ENCODE peak calls at places on chromosomes 1 and 21, in nine cellular contexts. T is ovary, R is A549, G is tibial nerve, E is sigmoid colon, L is K562, C is H1, P is SK-N-SH, I is stomach. Z is an unnamed sample. For H3K4me1, the result is how much of the 10 kb centered on the place peaks cover.

GRCh38 chr1:21773585-21773984 is 9.4 kb downstream of the USP48 start:
- DNase-seq in P (no peak), C (no peak), T (no peak), G (no peak), I (no peak), R (no peak), L (no peak), E (peak), Z (peak)

GRCh38 chr1:17858027-17858426 is 102.9 kb downstream of the ACTL8 start:
- DNase-seq in E (no peak), C (no peak), R (no peak), G (no peak), T (no peak), L (no peak), P (no peak), I (no peak), Z (no peak)

GRCh38 chr1:155006601-155007101 is 4.0 kb downstream of the ZBTB7B start:
- DNase-seq in P (no peak), E (no peak), R (peak), I (no peak), G (no peak), C (no peak), T (no peak), L (no peak), Z (no peak)

GRCh38 chr1:26537951-26538352 is 8.4 kb downstream of the RPS6KA1 start:
- DNase-seq in P (no peak), E (no peak), T (no peak), R (peak), I (no peak), C (no peak), G (no peak), L (peak), Z (no peak)

GRCh38 chr1:18638818-18639193 is 8.2 kb downstream of the PAX7 start:
- DNase-seq in T (no peak), G (no peak), P (no peak), R (no peak), I (no peak), C (no peak), E (no peak), L (no peak), Z (no peak)

GRCh38 chr1:77966291-77966690 is 12.6 kb downstream of the FUBP1 start:
- DNase-seq in G (no peak), C (no peak), P (no peak), R (no peak), E (no peak), I (no peak), L (no peak), T (no peak), Z (no peak)

GRCh38 chr21:40902299-40902698 is 55.3 kb upstream of the DSCAM start:
- DNase-seq in G (no peak), R (no peak), L (no peak), T (no peak), I (peak), E (no peak), P (no peak), C (no peak), Z (no peak)

GRCh38 chr1:203467550-203467921 is 8.1 kb upstream of the PRELP start:
- DNase-seq in E (peak), P (no peak), I (peak), T (peak), G (peak), C (no peak), L (no peak), R (no peak), Z (peak)

GRCh38 chr1:161905269-161905884 is 118.3 kb downstream of the OLFML2B start:
- DNase-seq in T (no peak), C (no peak), L (peak), G (no peak), R (peak), I (peak), E (no peak), P (peak), Z (no peak)

GRCh38 chr1:232142403-232143314 is 487.3 kb downstream of the SIPA1L2 start:
- DNase-seq in C (no peak), L (no peak), E (peak), P (peak), G (peak), I (no peak), R (peak), T (no peak), Z (no peak)

GRCh38 chr1:101200513-101200912 is 36.3 kb upstream of the S1PR1 start:
- DNase-seq in G (no peak), P (no peak), E (no peak), C (peak), L (no peak), T (no peak), I (no peak), R (peak), Z (no peak)

GRCh38 chr1:160625725-160626498 is 20.9 kb downstream of the SLAMF1 start:
- DNase-seq in C (no peak), G (no peak), T (no peak), L (no peak), P (no peak), I (no peak), R (no peak), E (no peak), Z (peak)

GRCh38 chr1:12414444-12415238 is 184.8 kb downstream of the VPS13D start:
- DNase-seq in L (no peak), P (no peak), T (no peak), G (no peak), E (no peak), I (no peak), R (no peak), C (no peak), Z (no peak)

GRCh38 chr1:106879538-106879937 is 176.9 kb upstream of the PRMT6 start:
- DNase-seq in L (no peak), C (no peak), G (no peak), P (no peak), I (peak), R (no peak), T (no peak), E (peak), Z (no peak)

GRCh38 chr1:155070721-155071556 is 7.4 kb downstream of the EFNA4 start:
- DNase-seq in G (no peak), T (peak), L (peak), C (no peak), E (peak), I (peak), R (peak), P (peak), Z (peak)

GRCh38 chr1:5910666-5911065 is 81.6 kb downstream of the NPHP4 start:
- DNase-seq in R (no peak), I (no peak), C (no peak), E (no peak), P (no peak), G (no peak), T (no peak), L (no peak), Z (no peak)

GRCh38 chr1:185373813-185374524 is 56.9 kb upstream of the IVNS1ABP start:
- DNase-seq in G (no peak), T (no peak), L (no peak), E (no peak), I (no peak), P (no peak), C (no peak), R (no peak), Z (no peak)

GRCh38 chr1:84853743-84854721 is 39.0 kb downstream of the LPAR3 start:
- DNase-seq in E (no peak), T (no peak), L (no peak), I (no peak), G (no peak), R (peak), P (no peak), C (no peak), Z (no peak)

GRCh38 chr1:9099555-9099954 is 29.3 kb downstream of the GPR157 start:
- DNase-seq in T (no peak), P (no peak), C (no peak), G (no peak), I (no peak), R (no peak), L (peak), E (no peak), Z (no peak)

GRCh38 chr1:1204998-1205768 is 1.2 kb downstream of the TNFRSF18 start:
- DNase-seq in L (no peak), G (no peak), E (no peak), T (no peak), P (peak), R (no peak), C (no peak), I (no peak), Z (peak)

GRCh38 chr1:196302420-196302819 is 305.8 kb downstream of the KCNT2 start:
- DNase-seq in G (no peak), E (no peak), L (no peak), T (no peak), I (no peak), R (no peak), C (no peak), P (no peak), Z (no peak)

GRCh38 chr1:117616356-117616755 is 10.5 kb downstream of the TENT5C start:
- DNase-seq in I (peak), P (no peak), C (no peak), R (no peak), E (no peak), T (no peak), L (no peak), G (no peak), Z (no peak)

GRCh38 chr1:231553320-231553719 is 24.9 kb downstream of the TSNAX start:
- DNase-seq in P (no peak), T (no peak), I (no peak), C (no peak), R (no peak), E (no peak), L (no peak), G (no peak), Z (no peak)

GRCh38 chr1:110068646-110069301 is 1.7 kb downstream of the ALX3 start:
- DNase-seq in T (no peak), R (no peak), P (no peak), I (no peak), C (no peak), L (no peak), E (no peak), G (no peak), Z (peak)

GRCh38 chr21:34705032-34705431 is 36.2 kb downstream of the CLIC6 start:
- DNase-seq in I (no peak), E (no peak), T (no peak), R (no peak), L (no peak), C (no peak), G (no peak), P (no peak), Z (no peak)

GRCh38 chr1:218171302-218171893 is 113.7 kb upstream of the RRP15 start:
- DNase-seq in C (no peak), I (no peak), P (peak), R (peak), E (no peak), T (no peak), L (no peak), G (no peak), Z (no peak)

GRCh38 chr1:17587693-17588047 is 48.2 kb downstream of the ARHGEF10L start:
- DNase-seq in L (no peak), C (no peak), R (peak), I (no peak), T (no peak), E (no peak), P (no peak), G (no peak), Z (no peak)

GRCh38 chr1:51433269-51433971 is 85.6 kb downstream of the EPS15 start:
- DNase-seq in E (no peak), L (no peak), G (no peak), T (no peak), I (no peak), P (no peak), C (no peak), R (no peak), Z (no peak)

GRCh38 chr1:246351726-246352125 is 155.4 kb downstream of the SMYD3 start:
- DNase-seq in C (no peak), P (no peak), G (no peak), E (no peak), L (no peak), I (no peak), T (no peak), R (no peak), Z (no peak)

GRCh38 chr21:41786521-41786987 is 19.7 kb upstream of the RIPK4 start:
- DNase-seq in L (no peak), C (no peak), I (peak), G (no peak), T (no peak), P (no peak), E (no peak), R (peak), Z (no peak)

GRCh38 chr21:44778094-44778493 is 23.5 kb downstream of the UBE2G2 start:
- DNase-seq in E (no peak), R (no peak), C (no peak), P (no peak), G (no peak), L (no peak), T (no peak), I (no peak), Z (no peak)

GRCh38 chr1:27772071-27772470 is 948 bp upstream of the STX12 start:
- DNase-seq in R (no peak), L (no peak), E (no peak), G (no peak), T (no peak), C (no peak), I (no peak), P (no peak), Z (no peak)

GRCh38 chr21:38376235-38376634 is 119.4 kb downstream of the KCNJ15 start:
- DNase-seq in G (no peak), I (no peak), R (no peak), C (no peak), T (no peak), E (no peak), L (peak), P (no peak), Z (no peak)

GRCh38 chr1:24897263-24898151 is 32.6 kb downstream of the RUNX3 start:
- DNase-seq in L (no peak), R (no peak), C (no peak), T (no peak), G (no peak), E (no peak), I (peak), P (peak), Z (peak)

GRCh38 chr21:45596704-45597318 is 46.7 kb upstream of the PCBP3 start:
- DNase-seq in T (peak), G (peak), P (peak), I (peak), C (peak), L (peak), R (peak), E (peak), Z (no peak)

GRCh38 chr1:158246650-158247049 is 7.6 kb upstream of the CD1A start:
- DNase-seq in E (no peak), T (no peak), C (no peak), R (no peak), P (no peak), G (no peak), I (no peak), L (no peak), Z (no peak)

GRCh38 chr1:243598433-243598832 is 251.6 kb downstream of the AKT3 start:
- DNase-seq in P (no peak), C (no peak), L (no peak), E (no peak), R (peak), I (no peak), G (no peak), T (no peak), Z (no peak)

GRCh38 chr1:7497107-7497637 is 273.9 kb upstream of the VAMP3 start:
- DNase-seq in L (no peak), C (no peak), G (no peak), P (no peak), R (no peak), E (no peak), T (no peak), I (no peak), Z (no peak)

GRCh38 chr1:56375184-56375837 is 204.1 kb downstream of the PLPP3 start:
- DNase-seq in L (no peak), T (no peak), P (no peak), C (no peak), I (no peak), R (peak), G (no peak), E (no peak), Z (no peak)

GRCh38 chr1:80274256-80274655 is 1267.7 kb upstream of the ADGRL4 start:
- DNase-seq in R (no peak), E (no peak), P (no peak), C (no peak), G (no peak), T (no peak), I (no peak), L (no peak), Z (no peak)

DNA sequence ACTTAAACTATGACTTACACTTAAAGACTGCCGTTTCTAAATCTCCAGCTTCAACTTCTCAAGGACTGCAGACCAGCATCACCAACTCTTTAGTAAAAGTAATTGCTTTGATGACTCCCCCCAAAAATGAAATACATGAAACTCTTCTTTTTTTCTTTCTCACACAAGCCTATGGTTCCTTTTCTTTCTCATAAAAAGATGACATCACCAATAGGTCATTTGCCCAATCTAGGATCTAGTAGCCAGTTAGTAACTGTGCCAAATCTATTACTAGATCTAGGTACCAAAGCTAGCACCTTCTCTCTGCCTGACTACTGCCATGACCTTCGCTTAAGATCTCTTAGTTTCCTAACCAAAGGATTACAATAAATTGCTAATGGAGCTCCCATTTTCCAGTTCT is 1266.0 kb upstream of the ADGRL4 start:
- DNase-seq in L (no peak), T (no peak), E (no peak), I (no peak), C (no peak), P (no peak), R (no peak), G (no peak), Z (no peak)
- H3K4me1 ChIP-seq in L (under half), T (under half), E (under half), I (under half), C (under half), P (under half), R (under half), G (under half), Z (under half)

GRCh38 chr1:63317007-63317813 is 5.2 kb upstream of the FOXD3 start:
- DNase-seq in L (peak), T (no peak), I (peak), G (no peak), P (peak), C (no peak), R (peak), E (peak), Z (peak)

GRCh38 chr1:63319069-63320023 is 3.0 kb upstream of the FOXD3 start:
- DNase-seq in L (no peak), I (no peak), R (no peak), P (peak), G (no peak), E (no peak), T (no peak), C (no peak), Z (peak)

GRCh38 chr1:63317814-63318156 is 4.6 kb upstream of the FOXD3 start:
- DNase-seq in P (no peak), L (no peak), G (no peak), T (no peak), C (no peak), E (no peak), I (no peak), R (no peak), Z (no peak)

GRCh38 chr1:63318255-63319068 is 3.9 kb upstream of the FOXD3 start:
- DNase-seq in R (no peak), I (no peak), L (no peak), T (no peak), G (no peak), C (no peak), P (peak), E (no peak), Z (no peak)

DNA sequence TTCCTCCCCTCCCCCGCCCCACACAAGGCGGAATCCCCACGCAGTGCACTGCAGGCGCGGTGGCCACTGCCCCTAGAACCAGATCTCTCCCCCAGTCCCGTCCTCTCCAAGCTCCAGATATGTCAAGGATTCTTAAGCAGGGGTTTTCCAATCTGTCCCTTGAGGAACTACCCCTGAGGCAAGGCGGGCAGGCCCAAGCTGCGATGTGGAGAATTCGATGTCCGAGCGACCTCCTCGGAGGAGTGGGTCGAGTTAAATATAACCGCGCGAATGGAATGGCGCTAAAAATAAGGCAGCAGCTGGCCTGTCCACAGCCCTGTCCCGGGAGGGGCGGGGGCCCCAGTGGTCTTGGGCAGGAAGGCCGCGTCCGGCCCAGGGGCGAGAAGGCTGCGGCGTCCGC is 5.8 kb upstream of the FOXD3 start:
- DNase-seq in C (no peak), P (peak), L (no peak), G (no peak), T (no peak), I (no peak), R (no peak), E (no peak), Z (no peak)
- H3K4me3 ChIP-seq in C (no peak), P (no peak), L (no peak), G (peak), T (no peak), I (peak), R (peak), E (peak), Z (no peak)

DNA sequence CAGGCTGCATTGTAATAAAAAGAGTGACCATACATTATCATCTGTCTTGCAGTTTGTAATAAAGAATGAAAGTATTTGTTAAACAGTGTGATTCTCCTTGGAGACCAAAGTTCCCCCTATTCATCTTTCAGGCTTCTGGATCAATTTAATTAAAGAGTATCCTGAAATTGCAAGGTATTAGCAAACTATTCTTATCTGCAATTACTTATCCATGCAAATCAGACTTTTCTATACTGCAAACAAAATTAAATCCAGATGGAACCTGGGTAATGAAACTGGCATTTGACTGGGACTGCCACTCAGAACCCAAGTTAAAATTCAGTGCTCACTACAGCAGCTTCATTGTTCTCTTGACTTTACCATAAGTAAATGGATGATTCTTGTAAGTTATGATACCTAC is 37.1 kb downstream of the JAK1 start:
- DNase-seq in I (no peak), R (no peak), G (no peak), E (no peak), L (no peak), T (no peak), P (peak), C (no peak), Z (no peak)
- TF ChIP-seq EP300 in I (no peak), R (no peak), G (no peak), E (no peak), L (no peak), T (no peak), P (no peak), C (no peak), Z (no peak)

DNA sequence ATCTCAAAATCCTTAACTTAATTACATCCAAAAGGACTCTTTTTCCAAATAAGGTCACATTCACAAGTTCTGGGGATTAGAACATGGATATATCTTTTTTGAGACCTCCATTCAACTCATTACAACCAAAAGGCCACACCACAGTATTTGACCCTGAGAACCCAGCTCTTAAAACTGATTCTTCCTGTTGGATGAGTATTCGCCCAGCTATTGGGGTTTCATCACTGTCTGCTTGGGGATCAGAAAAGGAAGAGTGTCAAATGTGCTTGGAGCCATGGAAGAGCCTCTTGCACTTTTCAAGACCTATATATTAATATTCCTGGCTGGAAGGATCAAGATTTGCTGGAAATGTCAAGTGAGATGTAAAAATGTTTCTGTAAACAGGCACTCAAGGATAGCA is 5.4 kb upstream of the TINAGL1 start:
- DNase-seq in C (no peak), R (no peak), P (no peak), L (no peak), I (no peak), E (no peak), T (no peak), G (no peak), Z (no peak)
- H3K4me1 ChIP-seq in C (under half), R (half or more), P (under half), L (under half), I (under half), E (under half), T (under half), G (under half), Z (under half)

GRCh38 chr1:90922996-90923395 is 98.8 kb downstream of the ZNF644 start:
- DNase-seq in I (no peak), E (no peak), P (no peak), C (no peak), T (no peak), G (no peak), R (no peak), L (no peak), Z (no peak)
- H3K4me3 ChIP-seq in I (no peak), E (no peak), P (no peak), C (no peak), T (no peak), G (no peak), R (no peak), L (no peak), Z (no peak)

Z was measured in upper lobe of left lung.